ENCODE peak calls at places on chromosomes 2 and 18, in six cellular contexts. One of them, this sample, is unnamed.

GRCh38 chr2:41940715-41941114 is 107.1 kb upstream of the PKDCC start:
- DNase-seq in GM23248: no peak
- DNase-seq in K562: peak; percentile 51
- DNase-seq in neural progenitor cell: no peak
- DNase-seq in IMR-90: no peak
- DNase-seq in MM.1S: no peak
- DNase-seq in this sample: no peak

GRCh38 chr18:45270289-45270771 is 344.9 kb upstream of the SLC14A2 start:
- DNase-seq in K562: no peak
- DNase-seq in GM23248: peak; percentile 43
- DNase-seq in MM.1S: no peak
- DNase-seq in neural progenitor cell: no peak
- DNase-seq in IMR-90: no peak
- DNase-seq in this sample: no peak

GRCh38 chr2:108139521-108139920 is 100.2 kb upstream of the SULT1C3 start:
- DNase-seq in MM.1S: peak; percentile 61
- DNase-seq in K562: no peak
- DNase-seq in GM23248: peak; percentile 45
- DNase-seq in IMR-90: peak; percentile 13
- DNase-seq in neural progenitor cell: peak; percentile 83
- DNase-seq in this sample: no peak

GRCh38 chr2:222817628-222818027 is 43.2 kb upstream of the ACSL3 start:
- DNase-seq in K562: no peak
- DNase-seq in MM.1S: no peak
- DNase-seq in IMR-90: no peak
- DNase-seq in GM23248: no peak
- DNase-seq in neural progenitor cell: no peak
- DNase-seq in this sample: no peak

GRCh38 chr2:162232027-162232426 is 11.2 kb downstream of the FAP start:
- DNase-seq in IMR-90: no peak
- DNase-seq in K562: no peak
- DNase-seq in GM23248: no peak
- DNase-seq in MM.1S: no peak
- DNase-seq in neural progenitor cell: no peak
- DNase-seq in this sample: no peak

GRCh38 chr2:152647417-152648010 is 69.7 kb downstream of the PRPF40A start:
- DNase-seq in IMR-90: peak; percentile 49
- DNase-seq in K562: no peak
- DNase-seq in MM.1S: no peak
- DNase-seq in neural progenitor cell: peak; percentile 45
- DNase-seq in GM23248: peak; percentile 70
- DNase-seq in this sample: no peak

GRCh38 chr2:45669109-45669508 is 17.6 kb downstream of the PRKCE start:
- DNase-seq in GM23248: peak; percentile 37
- DNase-seq in K562: peak; percentile 13
- DNase-seq in neural progenitor cell: peak; percentile 10
- DNase-seq in IMR-90: peak; percentile 73
- DNase-seq in MM.1S: no peak
- DNase-seq in this sample: no peak

GRCh38 chr2:202378001-202378400 is 1.9 kb downstream of the BMPR2 start:
- DNase-seq in GM23248: peak; percentile 37
- DNase-seq in K562: no peak
- DNase-seq in neural progenitor cell: no peak
- DNase-seq in IMR-90: no peak
- DNase-seq in MM.1S: no peak
- DNase-seq in this sample: no peak

GRCh38 chr2:98334439-98335078 is 11.7 kb upstream of the CNGA3 start:
- DNase-seq in GM23248: peak; percentile 93
- DNase-seq in K562: no peak
- DNase-seq in MM.1S: no peak
- DNase-seq in neural progenitor cell: peak; percentile 15
- DNase-seq in IMR-90: peak; percentile 91
- DNase-seq in this sample: peak; percentile 59

GRCh38 chr2:127594116-127594591 is 51.8 kb upstream of the GPR17 start:
- DNase-seq in MM.1S: no peak
- DNase-seq in IMR-90: no peak
- DNase-seq in K562: no peak
- DNase-seq in GM23248: no peak
- DNase-seq in neural progenitor cell: no peak
- DNase-seq in this sample: no peak

GRCh38 chr2:240299710-240300068 is 135.8 kb upstream of the GPC1 start:
- DNase-seq in GM23248: no peak
- DNase-seq in IMR-90: no peak
- DNase-seq in K562: no peak
- DNase-seq in neural progenitor cell: no peak
- DNase-seq in MM.1S: no peak
- DNase-seq in this sample: no peak

GRCh38 chr2:196101325-196101981 is 32.8 kb upstream of the DNAH7 start:
- DNase-seq in GM23248: peak; percentile 61
- DNase-seq in K562: peak; percentile 27
- DNase-seq in MM.1S: peak; percentile 74
- DNase-seq in IMR-90: peak; percentile 74
- DNase-seq in neural progenitor cell: no peak
- DNase-seq in this sample: no peak

GRCh38 chr2:4628931-4629565 is 925.7 kb downstream of the DCDC2C start:
- DNase-seq in MM.1S: peak; percentile 34
- DNase-seq in IMR-90: no peak
- DNase-seq in GM23248: no peak
- DNase-seq in K562: no peak
- DNase-seq in neural progenitor cell: peak; percentile 18
- DNase-seq in this sample: no peak

GRCh38 chr2:226578879-226579278 is 220.7 kb downstream of the IRS1 start:
- DNase-seq in neural progenitor cell: no peak
- DNase-seq in GM23248: peak; percentile 9
- DNase-seq in K562: no peak
- DNase-seq in MM.1S: no peak
- DNase-seq in IMR-90: peak; percentile 30
- DNase-seq in this sample: no peak

GRCh38 chr18:71028285-71028762 is 739.5 kb downstream of the SOCS6 start:
- DNase-seq in neural progenitor cell: no peak
- DNase-seq in MM.1S: no peak
- DNase-seq in IMR-90: no peak
- DNase-seq in K562: no peak
- DNase-seq in GM23248: no peak
- DNase-seq in this sample: peak; percentile 15

GRCh38 chr2:29228276-29228675 is 113.1 kb downstream of the CLIP4 start:
- DNase-seq in K562: no peak
- DNase-seq in MM.1S: no peak
- DNase-seq in GM23248: peak; percentile 32
- DNase-seq in neural progenitor cell: no peak
- DNase-seq in IMR-90: peak; percentile 30
- DNase-seq in this sample: no peak

GRCh38 chr18:42028232-42028832 is 73.3 kb downstream of the PIK3C3 start:
- DNase-seq in IMR-90: peak; percentile 38
- DNase-seq in K562: peak; percentile 29
- DNase-seq in MM.1S: no peak
- DNase-seq in neural progenitor cell: peak; percentile 29
- DNase-seq in GM23248: peak; percentile 62
- DNase-seq in this sample: no peak

GRCh38 chr2:262117-262516 is 1.7 kb downstream of the SH3YL1 start:
- DNase-seq in neural progenitor cell: no peak
- DNase-seq in K562: no peak
- DNase-seq in GM23248: no peak
- DNase-seq in MM.1S: no peak
- DNase-seq in IMR-90: no peak
- DNase-seq in this sample: no peak

GRCh38 chr2:9594361-9595063 is 36.3 kb downstream of the YWHAQ start:
- DNase-seq in K562: no peak
- DNase-seq in MM.1S: no peak
- DNase-seq in neural progenitor cell: no peak
- DNase-seq in IMR-90: peak; percentile 91
- DNase-seq in GM23248: peak; percentile 98
- DNase-seq in this sample: peak; percentile 20

GRCh38 chr2:18194161-18194560 is 315.7 kb downstream of the KCNS3 start:
- DNase-seq in IMR-90: no peak
- DNase-seq in neural progenitor cell: no peak
- DNase-seq in K562: no peak
- DNase-seq in GM23248: no peak
- DNase-seq in MM.1S: no peak
- DNase-seq in this sample: no peak

DNA sequence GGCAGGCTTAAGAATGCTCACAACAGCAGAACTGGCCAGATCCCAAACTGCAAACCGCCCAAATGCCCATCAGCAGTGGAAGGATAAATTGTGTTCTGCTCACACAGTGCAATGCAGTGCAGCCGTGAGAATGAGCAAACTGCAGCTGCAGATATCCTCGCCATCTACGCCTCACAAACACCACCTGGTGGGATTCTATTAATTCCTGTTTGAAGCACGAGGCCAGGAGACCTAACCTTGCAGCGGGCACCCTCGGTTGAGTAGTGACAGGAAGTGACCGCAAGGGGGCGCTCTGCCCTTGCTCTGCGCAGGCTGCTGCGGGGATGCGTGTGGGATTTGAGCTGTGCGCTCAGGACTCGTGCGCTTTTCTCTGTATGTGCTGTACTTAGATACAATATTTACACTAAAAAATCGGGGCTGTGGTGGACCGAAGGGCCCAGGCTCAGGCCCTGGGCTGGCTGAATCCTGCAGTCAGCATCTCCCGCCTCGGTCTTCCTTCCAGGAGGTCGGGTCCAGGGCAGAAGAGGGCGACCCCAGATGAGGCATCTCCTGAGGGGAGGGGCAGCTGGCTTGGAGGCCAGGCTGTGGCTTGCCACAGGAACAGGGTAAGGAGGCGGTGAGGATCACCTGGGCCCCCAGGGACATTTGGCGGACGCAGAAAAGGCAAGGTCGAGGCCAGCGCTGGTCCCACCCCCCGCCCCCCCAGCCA is 19.8 kb upstream of the PDIA6 start:
- DNase-seq in neural progenitor cell: peak; percentile 89
- DNase-seq in MM.1S: peak; percentile 87
- DNase-seq in IMR-90: peak; percentile 77
- DNase-seq in GM23248: peak; percentile 88
- DNase-seq in K562: peak; percentile 86
- DNase-seq in this sample: peak; percentile 69
- H2AFZ ChIP-seq in neural progenitor cell: peak overlapping the region; percentile 84
- H2AFZ ChIP-seq in MM.1S: no peak overlapping the region
- H2AFZ ChIP-seq in IMR-90: peak overlapping the region; percentile 85
- H2AFZ ChIP-seq in GM23248: no peak overlapping the region
- H2AFZ ChIP-seq in K562: no peak overlapping the region
- H2AFZ ChIP-seq in this sample: no peak overlapping the region

DNA sequence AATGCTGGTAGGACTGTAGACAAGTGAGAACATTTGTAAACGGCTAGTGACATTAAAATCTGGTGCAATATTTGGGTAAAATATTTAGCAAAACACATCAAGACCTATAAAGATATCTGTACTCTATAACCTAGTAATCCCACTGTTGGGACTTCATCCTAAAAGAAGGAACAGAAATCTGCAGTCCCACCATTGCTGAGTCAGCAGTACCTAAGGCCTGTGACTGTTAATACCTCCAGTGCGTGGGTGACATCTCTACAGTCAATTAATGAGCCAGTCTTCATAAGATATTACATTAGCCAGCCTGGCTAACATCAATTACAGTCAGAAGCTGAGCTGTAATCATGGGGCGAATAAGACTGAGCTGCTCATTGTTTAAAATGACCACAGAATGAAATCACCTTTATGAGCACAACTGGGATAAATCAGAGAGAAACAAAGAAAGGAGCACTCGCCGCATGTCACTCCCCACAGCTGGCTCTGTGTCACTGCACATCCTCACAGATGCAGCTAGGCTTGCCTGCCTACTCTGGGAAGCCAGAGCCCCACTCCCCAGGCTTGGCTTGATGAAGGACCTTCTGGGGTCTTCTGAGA is 145.2 kb downstream of the ZBTB7C start:
- DNase-seq in IMR-90: no peak
- DNase-seq in neural progenitor cell: no peak
- DNase-seq in MM.1S: no peak
- DNase-seq in K562: no peak
- DNase-seq in GM23248: peak; percentile 32
- DNase-seq in this sample: no peak
- H2AFZ ChIP-seq in IMR-90: no peak overlapping the region
- H2AFZ ChIP-seq in neural progenitor cell: no peak overlapping the region
- H2AFZ ChIP-seq in MM.1S: no peak overlapping the region
- H2AFZ ChIP-seq in K562: no peak overlapping the region
- H2AFZ ChIP-seq in GM23248: no peak overlapping the region
- H2AFZ ChIP-seq in this sample: no peak overlapping the region

GRCh38 chr18:60017371-60017770 is 117.6 kb downstream of the PMAIP1 start:
- DNase-seq in IMR-90: no peak
- DNase-seq in neural progenitor cell: no peak
- DNase-seq in MM.1S: no peak
- DNase-seq in K562: no peak
- DNase-seq in GM23248: no peak
- DNase-seq in this sample: no peak
- H2AFZ ChIP-seq in IMR-90: no peak overlapping the region
- H2AFZ ChIP-seq in neural progenitor cell: no peak overlapping the region
- H2AFZ ChIP-seq in MM.1S: no peak overlapping the region
- H2AFZ ChIP-seq in K562: no peak overlapping the region
- H2AFZ ChIP-seq in GM23248: no peak overlapping the region
- H2AFZ ChIP-seq in this sample: no peak overlapping the region

DNA sequence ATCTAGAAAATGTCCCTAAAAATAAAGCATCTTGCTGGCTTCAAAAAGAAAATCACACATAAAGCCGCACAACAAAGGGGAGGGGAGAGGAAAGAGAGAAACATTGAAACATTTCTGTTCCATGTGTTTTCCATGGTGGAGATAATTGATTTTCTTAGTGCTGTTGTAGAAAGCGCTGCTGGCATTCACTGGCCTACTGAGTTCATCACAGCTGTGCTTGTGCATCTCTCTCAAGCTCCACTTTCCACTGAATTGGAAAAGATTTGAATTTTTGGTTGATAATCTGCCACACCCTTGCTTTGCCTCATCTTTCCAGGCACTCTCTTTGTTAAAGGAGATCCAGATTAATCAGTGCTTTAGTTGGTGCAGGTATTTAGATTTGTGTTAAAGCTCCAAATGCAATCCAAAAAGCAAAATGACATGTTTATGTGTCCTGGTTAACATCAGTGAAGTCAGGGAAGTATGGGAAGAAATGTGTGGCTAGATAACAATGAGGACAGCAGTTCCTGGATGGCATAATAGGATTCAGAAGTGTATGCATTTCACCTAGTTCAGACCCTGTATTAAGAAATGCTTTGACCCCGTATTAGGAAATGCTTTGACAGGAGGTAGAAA is 2.8 kb upstream of the COL3A1 start:
- DNase-seq in IMR-90: no peak
- DNase-seq in K562: no peak
- DNase-seq in GM23248: peak; percentile 48
- DNase-seq in neural progenitor cell: no peak
- DNase-seq in MM.1S: no peak
- DNase-seq in this sample: no peak
- H2AFZ ChIP-seq in IMR-90: no peak overlapping the region
- H2AFZ ChIP-seq in K562: no peak overlapping the region
- H2AFZ ChIP-seq in GM23248: peak overlapping the region; percentile 35
- H2AFZ ChIP-seq in neural progenitor cell: peak overlapping the region; percentile 65
- H2AFZ ChIP-seq in MM.1S: no peak overlapping the region
- H2AFZ ChIP-seq in this sample: no peak overlapping the region

This sample was measured in PC-9.